ENCODE peak calls at places on chromosomes 16 and 17, in nine cellular contexts. Z is neural crest cell; J is activated CD4-positive, alpha-beta T cell treated with anti-CD3 and anti-CD28 coated beads for 4 hours; R is cardiac muscle cell; K is dermis microvascular lymphatic vessel endothelial cell; N is lower lobe of right lung; A is stimulated activated CD8-positive, alpha-beta memory T cell treated with anti-CD3 and anti-CD28 coated beads, Interleukin-12 subunit alpha, Interleukin-12 subunit beta, amount 100 ng/mL, for 4 hours; E is A673; F is SK-N-DZ. T is an unnamed sample.

GRCh38 chr16:83906690-83907089 is 7.8 kb downstream of the MLYCD start:
- DNase-seq in Z (no peak), J (no peak), R (peak), K (no peak), N (no peak), A (no peak), E (no peak), F (no peak), T (no peak)

GRCh38 chr17:83053021-83053778 is 26.2 kb upstream of the METRNL start:
- DNase-seq in Z (no peak), J (no peak), R (peak), K (no peak), N (peak), A (no peak), E (no peak), F (no peak), T (no peak)

GRCh38 chr16:85524630-85525463 is 88.3 kb upstream of the GSE1 start:
- DNase-seq in Z (no peak), J (no peak), R (peak), K (no peak), N (peak), A (no peak), E (peak), F (no peak), T (no peak)

GRCh38 chr17:66548659-66549311 is 246.4 kb downstream of the PRKCA start:
- DNase-seq in Z (no peak), J (no peak), R (peak), K (no peak), N (no peak), A (no peak), E (no peak), F (no peak), T (no peak)

GRCh38 chr17:19728114-19728495 is 11.7 kb upstream of the SLC47A2 start:
- DNase-seq in Z (no peak), J (no peak), R (peak), K (peak), N (peak), A (no peak), E (no peak), F (peak), T (peak)

GRCh38 chr16:35744716-35745115 is 2285.3 kb downstream of the TP53TG3F start:
- DNase-seq in Z (no peak), J (no peak), R (no peak), K (no peak), N (no peak), A (no peak), E (no peak), F (no peak), T (no peak)

GRCh38 chr17:65749479-65749878 is 188.0 kb upstream of the AXIN2 start:
- DNase-seq in Z (no peak), J (no peak), R (peak), K (peak), N (no peak), A (no peak), E (no peak), F (no peak), T (peak)

GRCh38 chr16:75059411-75059810 is 57.2 kb downstream of the LDHD start:
- DNase-seq in Z (no peak), J (no peak), R (no peak), K (no peak), N (no peak), A (no peak), E (no peak), F (no peak), T (no peak)

GRCh38 chr16:81429045-81429521 is 15.5 kb upstream of the CMIP start:
- DNase-seq in Z (no peak), J (no peak), R (peak), K (peak), N (no peak), A (no peak), E (peak), F (peak), T (peak)

GRCh38 chr17:48577946-48578615 is at the start of gene HOXB4:
- DNase-seq in Z (peak), J (peak), R (no peak), K (peak), N (peak), A (no peak), E (peak), F (no peak), T (peak)

GRCh38 chr17:61407211-61407911 is 7.7 kb downstream of the TBX2 start:
- DNase-seq in Z (no peak), J (no peak), R (no peak), K (no peak), N (no peak), A (no peak), E (no peak), F (peak), T (no peak)

GRCh38 chr17:5044630-5045029 is 9.4 kb upstream of the SLC52A1 start:
- DNase-seq in Z (no peak), J (no peak), R (no peak), K (no peak), N (no peak), A (no peak), E (no peak), F (no peak), T (no peak)

GRCh38 chr17:55607736-55608341 is 96.6 kb upstream of the SMIM36 start:
- DNase-seq in Z (no peak), J (no peak), R (peak), K (no peak), N (peak), A (no peak), E (peak), F (no peak), T (no peak)

GRCh38 chr16:56911771-56912541 is 20.0 kb upstream of the HERPUD1 start:
- DNase-seq in Z (no peak), J (no peak), R (peak), K (peak), N (peak), A (no peak), E (no peak), F (no peak), T (peak)

GRCh38 chr17:51947160-51947559 is 211.4 kb downstream of the CA10 start:
- DNase-seq in Z (no peak), J (no peak), R (no peak), K (no peak), N (no peak), A (no peak), E (no peak), F (no peak), T (no peak)

GRCh38 chr17:74355065-74355464 is 6.6 kb downstream of the BTBD17 start:
- DNase-seq in Z (no peak), J (no peak), R (no peak), K (no peak), N (no peak), A (no peak), E (no peak), F (no peak), T (no peak)

GRCh38 chr16:27240948-27241531 is 27.5 kb downstream of the NSMCE1 start:
- DNase-seq in Z (no peak), J (no peak), R (peak), K (peak), N (peak), A (no peak), E (no peak), F (no peak), T (peak)

GRCh38 chr16:3637371-3637923 is 17.0 kb upstream of the DNASE1 start:
- DNase-seq in Z (no peak), J (peak), R (peak), K (no peak), N (no peak), A (no peak), E (peak), F (peak), T (no peak)

T was measured in lung microvascular endothelial cell.